ENCODE peak calls at places on chromosome 20, in six cellular contexts. R is HepG2, P is SK-N-SH, S is GM12878, M is IMR-90, O is K562. A is an unnamed sample.

GRCh38 chr20:51667002-51667408 is 101.2 kb downstream of the ATP9A start:
- DNase-seq in S (no peak), R (no peak), M (no peak), O (no peak), P (no peak), A (no peak)

GRCh38 chr20:61435184-61435822 is 183.2 kb downstream of the CDH4 start:
- DNase-seq in P (no peak), M (no peak), S (no peak), O (no peak), R (no peak), A (no peak)

GRCh38 chr20:2840967-2841531 is 504 bp downstream of the VPS16 start:
- DNase-seq in S (no peak), O (peak; percentile 64), P (peak; percentile 85), R (peak; percentile 66), M (peak; percentile 72), A (peak; percentile 80)

GRCh38 chr20:63895202-63895885 is 418 bp downstream of the DNAJC5 start:
- DNase-seq in R (no peak), S (no peak), O (no peak), M (no peak), P (no peak), A (no peak)

GRCh38 chr20:51091564-51092195 is 68.8 kb upstream of the KCNG1 start:
- DNase-seq in P (peak; percentile 40), R (no peak), O (no peak), M (no peak), S (no peak), A (no peak)

GRCh38 chr20:41131594-41132387 is 5.6 kb upstream of the PLCG1 start:
- DNase-seq in R (no peak), O (no peak), M (no peak), S (peak; percentile 51), P (no peak), A (no peak)

GRCh38 chr20:53917145-53918009 is 153.0 kb downstream of the BCAS1 start:
- DNase-seq in R (no peak), S (peak; percentile 93), O (peak; percentile 53), P (peak; percentile 73), M (no peak), A (no peak)

GRCh38 chr20:63488331-63489251 is 10.3 kb downstream of the EEF1A2 start:
- DNase-seq in O (no peak), R (no peak), M (no peak), P (no peak), S (no peak), A (no peak)

GRCh38 chr20:19077370-19078220 is 134.8 kb upstream of the SLC24A3 start:
- DNase-seq in O (no peak), P (no peak), R (no peak), S (no peak), M (no peak), A (no peak)

GRCh38 chr20:22462975-22463914 is 121.1 kb downstream of the FOXA2 start:
- DNase-seq in O (no peak), S (no peak), R (no peak), M (no peak), P (no peak), A (no peak)

GRCh38 chr20:45016089-45016641 is 49.9 kb downstream of the STK4 start:
- DNase-seq in S (no peak), P (no peak), M (peak; percentile 11), O (no peak), R (no peak), A (no peak)

GRCh38 chr20:54897787-54898186 is 422.4 kb downstream of the DOK5 start:
- DNase-seq in P (no peak), M (no peak), S (no peak), R (no peak), O (no peak), A (no peak)

GRCh38 chr20:1283522-1284210 is 17.6 kb downstream of the SNPH start:
- DNase-seq in R (no peak), P (no peak), S (no peak), O (no peak), M (peak; percentile 30), A (no peak)

GRCh38 chr20:41140226-41141133 is 3.1 kb downstream of the PLCG1 start:
- DNase-seq in P (no peak), S (no peak), O (no peak), R (peak; percentile 69), M (no peak), A (no peak)

GRCh38 chr20:48687097-48687800 is 140.6 kb downstream of the PREX1 start:
- DNase-seq in R (no peak), O (no peak), M (no peak), P (no peak), S (no peak), A (no peak)

GRCh38 chr20:19799325-19799724 is 41.3 kb downstream of the RIN2 start:
- DNase-seq in O (no peak), M (no peak), S (no peak), R (no peak), P (no peak), A (no peak)

GRCh38 chr20:25043499-25044260 is 14.3 kb downstream of the ACSS1 start:
- DNase-seq in P (no peak), R (no peak), O (no peak), S (no peak), M (no peak), A (no peak)

GRCh38 chr20:18984238-18985200 is 170.9 kb downstream of the SCP2D1 start:
- DNase-seq in M (no peak), P (no peak), R (no peak), S (no peak), O (peak; percentile 27), A (no peak)

GRCh38 chr20:34993941-34994508 is 38.4 kb downstream of the MYH7B start:
- DNase-seq in P (no peak), R (no peak), M (no peak), O (no peak), S (no peak), A (no peak)

GRCh38 chr20:4130404-4131189 is 115.2 kb upstream of the RNF24 start:
- DNase-seq in S (no peak), O (no peak), R (no peak), P (no peak), M (peak; percentile 72), A (peak; percentile 90)

GRCh38 chr20:1792274-1792673 is 102.9 kb upstream of the SIRPA start:
- DNase-seq in R (no peak), P (no peak), M (no peak), O (no peak), S (no peak), A (no peak)

GRCh38 chr20:62227977-62228958 is 8.2 kb upstream of the HRH3 start:
- DNase-seq in P (peak; percentile 40), O (peak; percentile 49), R (peak; percentile 46), M (no peak), S (no peak), A (no peak)

GRCh38 chr20:21515300-21516179 is 1.7 kb upstream of the NKX2-2 start:
- DNase-seq in M (no peak), O (no peak), P (peak; percentile 36), R (no peak), S (no peak), A (no peak)

GRCh38 chr20:47809561-47809960 is 24.3 kb upstream of the SULF2 start:
- DNase-seq in S (no peak), O (no peak), M (no peak), P (peak; percentile 60), R (no peak), A (no peak)

GRCh38 chr20:63129991-63130653 is 85.8 kb downstream of the YTHDF1 start:
- DNase-seq in S (no peak), O (no peak), M (no peak), P (no peak), R (no peak), A (no peak)

GRCh38 chr20:32240220-32240619 is 32.5 kb downstream of the POFUT1 start:
- DNase-seq in M (no peak), O (no peak), P (peak; percentile 43), S (no peak), R (no peak), A (no peak)

GRCh38 chr20:34143951-34144350 is 31.9 kb upstream of the EIF2S2 start:
- DNase-seq in R (peak; percentile 61), M (peak; percentile 10), P (no peak), S (no peak), O (peak; percentile 26), A (peak; percentile 9)

GRCh38 chr20:35277531-35278395 is at the start of gene MMP24OS:
- DNase-seq in O (peak; percentile 85), S (peak; percentile 64), P (peak; percentile 97), M (peak; percentile 82), R (no peak), A (peak; percentile 84)

GRCh38 chr20:4919047-4919704 is 82.1 kb downstream of the SLC23A2 start:
- DNase-seq in M (no peak), O (no peak), P (no peak), R (no peak), S (no peak), A (no peak)

GRCh38 chr20:51345601-51346101 is 196.9 kb downstream of the NFATC2 start:
- DNase-seq in O (no peak), M (peak; percentile 65), P (no peak), R (no peak), S (no peak), A (peak; percentile 60)

GRCh38 chr20:17465236-17465635 is 65.9 kb downstream of the BFSP1 start:
- DNase-seq in O (no peak), S (no peak), R (no peak), P (no peak), M (no peak), A (no peak)

GRCh38 chr20:11186301-11187008 is 512.7 kb upstream of the JAG1 start:
- DNase-seq in P (no peak), S (no peak), M (peak; percentile 61), R (no peak), O (no peak), A (no peak)

DNA sequence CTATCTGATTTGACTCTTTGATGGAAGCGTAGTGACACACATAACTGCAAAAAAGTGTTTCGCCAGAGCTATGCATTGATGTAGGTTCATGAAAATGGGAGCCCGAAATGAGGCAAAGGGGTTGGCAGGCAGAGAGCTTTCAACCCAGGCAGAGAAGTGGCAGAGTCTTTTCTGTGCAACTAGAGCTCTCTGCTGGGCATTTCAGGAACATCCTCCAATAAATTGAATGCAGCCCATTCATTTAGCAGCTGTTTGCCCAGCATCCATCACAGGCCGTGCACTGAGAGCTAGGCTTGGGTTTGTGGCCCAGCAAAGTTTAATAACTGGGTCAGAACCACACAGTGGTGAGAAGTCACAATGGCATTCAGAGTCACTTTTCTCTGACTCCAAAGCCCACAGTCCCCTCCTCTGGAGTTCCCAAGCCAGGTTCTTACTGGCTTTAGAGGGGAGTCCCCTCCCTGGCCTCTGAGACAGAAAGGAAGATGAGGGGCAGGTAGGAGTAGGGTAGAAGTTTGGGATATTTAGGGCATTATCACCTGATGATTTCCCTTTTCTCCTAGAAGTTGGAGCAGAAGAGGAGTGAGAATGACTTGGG is 31.8 kb upstream of the ELMO2 start:
- DNase-seq in M (peak; percentile 32), R (peak; percentile 50), S (no peak), P (peak; percentile 65), O (peak; percentile 15), A (peak; percentile 65)
- TF ChIP-seq SMC3 in M (peak; percentile 31), R (peak; percentile 76), S (no peak), P (peak; percentile 52), O (peak; percentile 29), A (peak; percentile 37)

GRCh38 chr20:57905448-57905847 is 195.6 kb upstream of the PMEPA1 start:
- DNase-seq in P (no peak), O (no peak), S (no peak), R (no peak), M (no peak), A (no peak)
- TF ChIP-seq RAD21 in P (no peak), O (no peak), S (no peak), R (no peak), M (no peak), A (no peak)

GRCh38 chr20:38633577-38634093 is 32.0 kb downstream of the ARHGAP40 start:
- DNase-seq in O (peak; percentile 87), P (peak; percentile 86), M (peak; percentile 20), R (peak; percentile 71), S (no peak), A (peak; percentile 82)
- TF ChIP-seq CTCF in O (peak; percentile 88), P (peak; percentile 78), M (peak; percentile 67), R (peak; percentile 94), S (peak; percentile 86), A (peak; percentile 71)

GRCh38 chr20:37231970-37232620 is 29.5 kb downstream of the GHRH start:
- DNase-seq in S (no peak), R (no peak), P (peak; percentile 57), O (no peak), M (no peak), A (no peak)
- TF ChIP-seq SMC3 in S (no peak), R (no peak), P (peak; percentile 4), O (no peak), M (no peak), A (no peak)